ENCODE peak calls at places on chromosomes 16 and 17, in nine cellular contexts. T is AG04450; A is RPMI7951; E is activated CD4-positive, alpha-beta memory T cell treated with anti-CD3 and anti-CD28 coated beads for 36 hours; X is uterus; J is adipocyte; D is smooth muscle cell of the brain vasculature; Z is effector memory CD8-positive, alpha-beta T cell; H is lower leg skin. I is an unnamed sample.

GRCh38 chr16:2980227-2981176 is at the start of gene PKMYT1:
- DNase-seq in Z (peak; percentile 97), X (peak; percentile 84), E (peak; percentile 96), J (peak; percentile 97), D (peak; percentile 52), A (peak; percentile 81), H (peak; percentile 98), T (peak; percentile 38), I (no peak)

GRCh38 chr16:66205287-66206167 is 161.0 kb upstream of the CDH5 start:
- DNase-seq in Z (no peak), A (no peak), J (peak; percentile 42), D (no peak), T (no peak), X (no peak), H (no peak), E (no peak), I (peak; percentile 36)

GRCh38 chr16:3115011-3115410 is 2.6 kb downstream of the ZNF205 start:
- DNase-seq in Z (no peak), J (no peak), A (no peak), H (no peak), E (no peak), T (no peak), D (no peak), X (no peak), I (no peak)

GRCh38 chr16:10069374-10069773 is 112.9 kb downstream of the GRIN2A start:
- DNase-seq in H (no peak), X (no peak), T (no peak), J (no peak), E (no peak), Z (no peak), A (no peak), D (no peak), I (no peak)

GRCh38 chr17:62572488-62573469 is 54.7 kb upstream of the MRC2 start:
- DNase-seq in X (no peak), E (no peak), J (peak; percentile 50), D (peak; percentile 44), A (peak; percentile 26), H (no peak), Z (no peak), T (no peak), I (no peak)

GRCh38 chr17:81317436-81317821 is 22.3 kb upstream of the SLC38A10 start:
- DNase-seq in A (no peak), E (no peak), H (no peak), D (no peak), X (no peak), J (no peak), T (no peak), Z (no peak), I (no peak)

GRCh38 chr16:67873435-67874146 is 739 bp downstream of the EDC4 start:
- DNase-seq in Z (no peak), A (no peak), T (no peak), E (no peak), D (no peak), H (no peak), X (no peak), J (peak; percentile 50), I (no peak)

GRCh38 chr16:67445126-67445426 is 14.2 kb downstream of the HSD11B2 start:
- DNase-seq in Z (no peak), D (no peak), J (no peak), X (no peak), E (no peak), H (no peak), A (no peak), T (no peak), I (no peak)

GRCh38 chr16:8262299-8262698 is 328.0 kb downstream of the TMEM114 start:
- DNase-seq in H (no peak), X (no peak), J (no peak), Z (no peak), T (no peak), A (no peak), E (no peak), D (no peak), I (no peak)